ENCODE peak calls at places on chromosomes 11 and 22, in seven cellular contexts. X, T, U, Z, F, P and N are unnamed samples.

GRCh38 chr11:14396289-14396688 is 37.3 kb upstream of the RRAS2 start:
- DNase-seq in X (no peak), T (no peak), U (no peak), Z (no peak), F (no peak), P (no peak), N (no peak)

GRCh38 chr22:45757068-45757467 is 85.4 kb downstream of the ATXN10 start:
- DNase-seq in X (no peak), T (no peak), U (no peak), Z (no peak), F (no peak), P (no peak), N (no peak)

GRCh38 chr11:96332236-96332761 is 10.7 kb downstream of the MAML2 start:
- DNase-seq in X (no peak), T (no peak), U (no peak), Z (no peak), F (no peak), P (no peak), N (no peak)

GRCh38 chr11:105046898-105047579 is 1.9 kb upstream of the CARD16 start:
- DNase-seq in X (no peak), T (no peak), U (no peak), Z (peak), F (no peak), P (no peak), N (peak)

GRCh38 chr11:125132071-125132470 is 20.6 kb upstream of the TMEM218 start:
- DNase-seq in X (no peak), T (no peak), U (no peak), Z (no peak), F (no peak), P (no peak), N (no peak)

GRCh38 chr11:129595043-129595962 is 219.7 kb downstream of the BARX2 start:
- DNase-seq in X (no peak), T (no peak), U (no peak), Z (no peak), F (no peak), P (no peak), N (no peak)

GRCh38 chr11:101446238-101446637 is 137.6 kb downstream of the TRPC6 start:
- DNase-seq in X (no peak), T (no peak), U (no peak), Z (peak), F (no peak), P (no peak), N (peak)

GRCh38 chr22:28034760-28035401 is 115.8 kb upstream of the PITPNB start:
- DNase-seq in X (peak), T (peak), U (no peak), Z (no peak), F (no peak), P (no peak), N (no peak)

GRCh38 chr11:69122337-69122641 is 33.4 kb upstream of the SMIM38 start:
- DNase-seq in X (no peak), T (no peak), U (no peak), Z (no peak), F (no peak), P (no peak), N (no peak)

GRCh38 chr22:25027552-25027951 is 75.0 kb downstream of the KIAA1671 start:
- DNase-seq in X (no peak), T (no peak), U (no peak), Z (no peak), F (no peak), P (no peak), N (no peak)

GRCh38 chr11:64687641-64688533 is 35.1 kb downstream of the NRXN2 start:
- DNase-seq in X (peak), T (no peak), U (no peak), Z (no peak), F (no peak), P (no peak), N (no peak)

GRCh38 chr11:67119577-67120391 is 721 bp downstream of the KDM2A start:
- DNase-seq in X (peak), T (no peak), U (peak), Z (no peak), F (peak), P (no peak), N (peak)

GRCh38 chr11:102138677-102139076 is 28.4 kb downstream of the YAP1 start:
- DNase-seq in X (no peak), T (no peak), U (no peak), Z (peak), F (no peak), P (no peak), N (no peak)

GRCh38 chr22:37716708-37717107 is 19.9 kb downstream of the TRIOBP start:
- DNase-seq in X (no peak), T (no peak), U (no peak), Z (peak), F (no peak), P (no peak), N (no peak)

GRCh38 chr11:61161190-61162091 is at the start of gene VPS37C:
- DNase-seq in X (peak), T (peak), U (peak), Z (no peak), F (peak), P (peak), N (peak)

GRCh38 chr11:56296877-56297276 is 4.8 kb upstream of the OR8H1 start:
- DNase-seq in X (no peak), T (no peak), U (no peak), Z (no peak), F (no peak), P (no peak), N (no peak)

GRCh38 chr22:25048659-25049657 is 96.4 kb downstream of the KIAA1671 start:
- DNase-seq in X (peak), T (peak), U (peak), Z (peak), F (peak), P (peak), N (no peak)

GRCh38 chr11:86949995-86950993 is 4.9 kb downstream of the FZD4 start:
- DNase-seq in X (no peak), T (no peak), U (no peak), Z (no peak), F (no peak), P (no peak), N (no peak)

GRCh38 chr22:18091916-18092526 is 14.2 kb downstream of the PEX26 start:
- DNase-seq in X (no peak), T (peak), U (peak), Z (no peak), F (no peak), P (no peak), N (no peak)

GRCh38 chr11:60347084-60347797 is 20.2 kb downstream of the MS4A6E start:
- DNase-seq in X (no peak), T (no peak), U (no peak), Z (no peak), F (no peak), P (no peak), N (no peak)

GRCh38 chr11:15159085-15159484 is 44.4 kb downstream of the INSC start:
- DNase-seq in X (no peak), T (no peak), U (no peak), Z (peak), F (peak), P (no peak), N (no peak)

GRCh38 chr11:57406337-57406904 is 16.0 kb upstream of the PRG2 start:
- DNase-seq in X (no peak), T (no peak), U (no peak), Z (no peak), F (no peak), P (no peak), N (no peak)

GRCh38 chr11:63536669-63537292 is at the start of gene PLAAT4:
- DNase-seq in X (peak), T (no peak), U (peak), Z (peak), F (no peak), P (no peak), N (peak)

GRCh38 chr11:86386791-86387190 is 12.1 kb downstream of the CCDC81 start:
- DNase-seq in X (no peak), T (no peak), U (no peak), Z (no peak), F (no peak), P (no peak), N (no peak)

GRCh38 chr11:105975128-105975527 is 46.9 kb downstream of the MSANTD4 start:
- DNase-seq in X (no peak), T (no peak), U (no peak), Z (peak), F (no peak), P (no peak), N (no peak)

GRCh38 chr22:47495102-47495501 is 732.7 kb downstream of the TBC1D22A start:
- DNase-seq in X (no peak), T (no peak), U (no peak), Z (no peak), F (no peak), P (no peak), N (no peak)

GRCh38 chr11:96254087-96254486 is 88.9 kb downstream of the MAML2 start:
- DNase-seq in X (no peak), T (no peak), U (peak), Z (no peak), F (peak), P (no peak), N (peak)

GRCh38 chr22:23393721-23394320 is 186.3 kb downstream of the IGLL1 start:
- DNase-seq in X (no peak), T (no peak), U (no peak), Z (no peak), F (no peak), P (no peak), N (no peak)